ENCODE peak calls at places on chromosome 16, in four cellular contexts. K, S, Y and G are unnamed samples.

GRCh38 chr16:89827383-89828198 is 684 bp upstream of the SPIRE2 start:
- DNase-seq in K (peak; percentile 70), S (peak; percentile 36), Y (peak; percentile 33), G (peak; percentile 57)

GRCh38 chr16:55668337-55669281 is 12.8 kb downstream of the SLC6A2 start:
- DNase-seq in K (peak; percentile 17), S (no peak), Y (no peak), G (no peak)

GRCh38 chr16:17194190-17194780 is 276.5 kb downstream of the XYLT1 start:
- DNase-seq in K (no peak), S (peak; percentile 5), Y (peak; percentile 38), G (peak; percentile 48)

GRCh38 chr16:86458457-86458777 is 51.9 kb upstream of the FOXF1 start:
- DNase-seq in K (no peak), S (no peak), Y (no peak), G (peak; percentile 0)

GRCh38 chr16:88856122-88856827 is 472 bp downstream of the GALNS start:
- DNase-seq in K (peak; percentile 19), S (no peak), Y (no peak), G (no peak)

GRCh38 chr16:90022209-90023077 is 3.2 kb upstream of the DBNDD1 start:
- DNase-seq in K (peak; percentile 91), S (peak; percentile 69), Y (peak; percentile 93), G (peak; percentile 93)

GRCh38 chr16:11263737-11264136 is 5.4 kb downstream of the TNP2 start:
- DNase-seq in K (no peak), S (no peak), Y (no peak), G (no peak)

GRCh38 chr16:35497399-35497798 is 2038.0 kb downstream of the TP53TG3F start:
- DNase-seq in K (no peak), S (no peak), Y (no peak), G (no peak)

GRCh38 chr16:8945626-8946296 is 17.9 kb downstream of the USP7 start:
- DNase-seq in K (no peak), S (no peak), Y (no peak), G (no peak)

GRCh38 chr16:31141489-31142108 is 6.1 kb upstream of the PRSS8 start:
- DNase-seq in K (no peak), S (no peak), Y (peak; percentile 41), G (no peak)

GRCh38 chr16:1532771-1533170 is 695 bp upstream of the TMEM204 start:
- DNase-seq in K (no peak), S (no peak), Y (no peak), G (no peak)

GRCh38 chr16:1493746-1494094 is 560 bp downstream of the TELO2 start:
- DNase-seq in K (no peak), S (no peak), Y (no peak), G (no peak)

GRCh38 chr16:17365591-17366298 is 105.0 kb downstream of the XYLT1 start:
- DNase-seq in K (no peak), S (no peak), Y (no peak), G (no peak)

GRCh38 chr16:22031483-22032083 is 23.7 kb downstream of the MOSMO start:
- DNase-seq in K (no peak), S (no peak), Y (no peak), G (no peak)

GRCh38 chr16:14289692-14290340 is 218.7 kb downstream of the MRTFB start:
- DNase-seq in K (peak; percentile 67), S (no peak), Y (no peak), G (no peak)

GRCh38 chr16:648071-648785 is 937 bp upstream of the WDR90 start:
- DNase-seq in K (peak; percentile 77), S (no peak), Y (no peak), G (no peak)

GRCh38 chr16:21568502-21569189 is 30.7 kb upstream of the METTL9 start:
- DNase-seq in K (no peak), S (no peak), Y (no peak), G (no peak)

GRCh38 chr16:88701541-88702363 is 4.5 kb downstream of the RNF166 start:
- DNase-seq in K (no peak), S (no peak), Y (no peak), G (no peak)

GRCh38 chr16:68992521-68992920 is 112.9 kb upstream of the HAS3 start:
- DNase-seq in K (peak; percentile 50), S (peak; percentile 33), Y (no peak), G (no peak)